ENCODE peak calls at places on chromosomes 2 and 18, in eight cellular contexts. T is WTC11; F is astrocyte of the spinal cord; G is ovary; A is fibroblast of lung; J is AG04450; Z is CD8-positive, alpha-beta T cell; Y is pancreas. C is an unnamed sample.

GRCh38 chr18:12293831-12294230 is 14.2 kb upstream of the TUBB6 start:
- DNase-seq in T (no peak), F (no peak), G (no peak), A (no peak), J (no peak), Z (no peak), Y (no peak), C (no peak)

GRCh38 chr2:234291765-234292204 is 205.1 kb downstream of the ARL4C start:
- DNase-seq in T (no peak), F (peak; percentile 69), G (no peak), A (peak; percentile 84), J (no peak), Z (peak; percentile 73), Y (peak; percentile 62), C (peak; percentile 68)

GRCh38 chr2:241540766-241541561 is 17.6 kb upstream of the BOK start:
- DNase-seq in T (peak; percentile 93), F (peak; percentile 41), G (peak; percentile 31), A (peak; percentile 49), J (no peak), Z (peak; percentile 65), Y (peak; percentile 71), C (peak; percentile 62)

GRCh38 chr18:31591628-31592027 is at the start of gene TTR:
- DNase-seq in T (no peak), F (no peak), G (no peak), A (no peak), J (no peak), Z (no peak), Y (peak; percentile 16), C (no peak)

GRCh38 chr2:195319548-195320415 is 337.2 kb upstream of the SLC39A10 start:
- DNase-seq in T (no peak), F (peak; percentile 34), G (no peak), A (no peak), J (no peak), Z (no peak), Y (no peak), C (no peak)

GRCh38 chr18:25190468-25190867 is 161.5 kb downstream of the ZNF521 start:
- DNase-seq in T (no peak), F (no peak), G (no peak), A (no peak), J (no peak), Z (no peak), Y (no peak), C (no peak)

GRCh38 chr2:118224144-118224887 is 136.0 kb downstream of the INSIG2 start:
- DNase-seq in T (peak; percentile 54), F (peak; percentile 26), G (no peak), A (peak; percentile 12), J (no peak), Z (peak; percentile 66), Y (peak; percentile 22), C (peak; percentile 48)

GRCh38 chr2:18074476-18074875 is 196.0 kb downstream of the KCNS3 start:
- DNase-seq in T (no peak), F (peak; percentile 19), G (no peak), A (no peak), J (no peak), Z (no peak), Y (no peak), C (no peak)

GRCh38 chr2:98561902-98562695 is 46.2 kb downstream of the COA5 start:
- DNase-seq in T (no peak), F (peak; percentile 10), G (no peak), A (peak; percentile 33), J (no peak), Z (no peak), Y (no peak), C (no peak)

GRCh38 chr2:154402138-154402714 is 296.3 kb upstream of the KCNJ3 start:
- DNase-seq in T (no peak), F (peak; percentile 33), G (no peak), A (peak; percentile 65), J (no peak), Z (no peak), Y (no peak), C (no peak)
- TF ChIP-seq CTCF in T (no peak), F (peak; percentile 50), G (no peak), A (peak; percentile 55), J (no peak), Z (peak; percentile 19), Y (no peak), C (no peak)

GRCh38 chr2:219140726-219141125 is 19.9 kb downstream of the NHEJ1 start:
- DNase-seq in T (no peak), F (no peak), G (no peak), A (no peak), J (no peak), Z (no peak), Y (no peak), C (no peak)

DNA sequence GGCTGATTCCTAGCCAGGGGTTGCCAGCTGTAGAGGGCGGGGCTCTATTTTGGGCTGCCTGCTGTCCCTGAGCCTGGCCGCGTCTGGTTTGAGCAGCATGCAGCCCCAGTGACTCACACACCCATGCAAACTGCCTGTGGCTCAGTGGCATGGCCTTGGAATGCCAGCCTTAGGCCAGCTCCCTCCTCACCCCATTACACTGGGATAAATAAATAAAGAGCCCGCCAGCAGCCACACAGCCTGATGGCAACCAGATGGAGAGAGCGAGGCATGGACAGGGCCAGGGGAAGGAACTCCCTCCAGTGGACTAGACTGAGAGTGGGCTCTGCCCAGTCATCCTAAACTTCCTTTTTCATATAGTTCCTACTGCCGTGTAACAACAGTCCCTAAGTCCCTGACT is 18.3 kb downstream of the NHEJ1 start:
- DNase-seq in T (no peak), F (peak; percentile 88), G (no peak), A (peak; percentile 92), J (peak; percentile 32), Z (no peak), Y (peak; percentile 43), C (no peak)
- TF ChIP-seq CTCF in T (no peak), F (peak; percentile 55), G (no peak), A (peak; percentile 66), J (peak; percentile 35), Z (no peak), Y (no peak), C (no peak)

DNA sequence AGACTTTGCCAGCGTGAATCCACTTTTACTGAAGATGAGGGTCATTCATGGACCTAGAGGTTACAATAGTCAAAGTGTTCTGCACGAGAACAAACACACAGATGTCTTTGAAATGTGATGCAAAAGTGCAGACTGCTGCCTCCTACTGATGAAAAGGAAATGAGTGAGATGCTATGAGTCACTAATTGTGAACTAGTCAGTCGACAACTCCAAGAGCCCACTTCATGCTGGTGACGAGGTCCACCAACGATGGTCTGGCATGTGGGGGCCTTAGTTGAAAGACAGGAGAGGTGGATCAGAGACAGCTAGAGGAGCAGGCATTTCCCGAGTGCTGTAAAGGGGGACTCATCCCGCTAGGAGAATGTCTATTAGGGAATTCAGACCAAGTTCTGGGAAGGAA is 17.1 kb upstream of the ZNF236 start:
- DNase-seq in T (no peak), F (peak; percentile 39), G (no peak), A (no peak), J (no peak), Z (no peak), Y (no peak), C (no peak)
- TF ChIP-seq CTCF in T (no peak), F (no peak), G (no peak), A (peak; percentile 30), J (no peak), Z (no peak), Y (no peak), C (no peak)

DNA sequence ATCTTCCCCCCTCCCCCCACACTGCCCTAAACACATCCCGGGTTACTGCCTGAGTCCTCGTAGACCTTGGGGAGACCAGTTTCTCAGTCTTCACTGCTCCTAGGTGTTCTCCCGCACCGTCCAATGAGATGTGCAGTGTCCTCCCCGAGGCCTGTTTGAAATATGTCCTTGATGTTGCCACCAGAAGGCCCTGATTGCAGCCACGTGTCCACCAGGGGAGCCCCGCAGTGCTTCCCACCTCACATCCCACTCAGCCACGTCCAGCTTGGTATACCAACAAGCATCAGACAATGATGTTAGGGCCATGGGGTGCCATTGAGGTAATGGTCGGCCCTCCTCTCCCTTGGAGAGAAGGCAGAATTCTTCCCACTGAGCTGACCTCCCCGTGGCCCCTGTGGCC is 38.7 kb downstream of the TCF7L1 start:
- DNase-seq in T (no peak), F (no peak), G (no peak), A (no peak), J (no peak), Z (no peak), Y (no peak), C (no peak)
- TF ChIP-seq CTCF in T (no peak), F (no peak), G (no peak), A (no peak), J (no peak), Z (no peak), Y (no peak), C (no peak)

DNA sequence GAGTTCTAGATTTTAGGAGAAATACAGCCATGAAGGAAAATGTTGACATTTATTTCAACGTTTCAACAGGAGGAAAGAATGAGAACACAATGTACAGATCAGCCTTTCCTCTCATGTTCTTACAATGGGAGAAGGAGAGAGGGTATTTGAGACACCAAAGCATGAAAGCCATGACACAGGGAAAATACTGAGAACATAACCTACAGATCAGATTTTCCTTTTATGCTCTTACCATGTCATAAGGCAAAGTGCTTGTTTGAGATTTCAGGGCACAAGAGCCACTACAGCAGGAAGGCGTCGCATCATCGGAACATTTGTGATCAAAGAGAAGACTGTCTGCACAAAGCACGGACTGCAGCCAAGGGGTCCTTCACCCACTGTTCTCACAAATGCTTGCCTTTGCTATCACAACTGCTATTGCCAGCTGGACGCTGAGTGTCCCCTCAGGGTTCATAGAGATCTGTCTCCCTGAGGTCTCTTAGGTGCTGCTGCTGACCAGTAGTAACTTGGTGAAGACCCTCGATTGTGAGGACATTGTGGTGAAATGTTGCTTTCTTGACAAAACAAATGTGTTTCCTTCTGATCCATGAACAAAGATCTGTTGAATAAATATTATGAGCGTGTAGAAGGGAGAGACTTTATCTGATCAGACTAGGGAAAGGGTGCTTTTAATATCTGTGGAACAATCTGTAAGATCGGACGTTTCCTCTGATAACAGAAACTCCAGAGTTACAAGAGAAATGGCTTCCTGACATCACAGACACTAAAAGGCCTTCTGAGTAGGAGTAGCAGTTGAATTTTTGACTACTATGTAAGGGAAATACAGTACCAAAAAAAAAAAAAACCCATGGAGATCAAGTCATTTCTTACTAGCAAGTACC is 6.4 kb upstream of the IL1RL1 start:
- DNase-seq in T (no peak), F (no peak), G (no peak), A (no peak), J (no peak), Z (no peak), Y (no peak), C (no peak)
- TF ChIP-seq CTCF in T (no peak), F (no peak), G (no peak), A (no peak), J (no peak), Z (no peak), Y (no peak), C (no peak)

DNA sequence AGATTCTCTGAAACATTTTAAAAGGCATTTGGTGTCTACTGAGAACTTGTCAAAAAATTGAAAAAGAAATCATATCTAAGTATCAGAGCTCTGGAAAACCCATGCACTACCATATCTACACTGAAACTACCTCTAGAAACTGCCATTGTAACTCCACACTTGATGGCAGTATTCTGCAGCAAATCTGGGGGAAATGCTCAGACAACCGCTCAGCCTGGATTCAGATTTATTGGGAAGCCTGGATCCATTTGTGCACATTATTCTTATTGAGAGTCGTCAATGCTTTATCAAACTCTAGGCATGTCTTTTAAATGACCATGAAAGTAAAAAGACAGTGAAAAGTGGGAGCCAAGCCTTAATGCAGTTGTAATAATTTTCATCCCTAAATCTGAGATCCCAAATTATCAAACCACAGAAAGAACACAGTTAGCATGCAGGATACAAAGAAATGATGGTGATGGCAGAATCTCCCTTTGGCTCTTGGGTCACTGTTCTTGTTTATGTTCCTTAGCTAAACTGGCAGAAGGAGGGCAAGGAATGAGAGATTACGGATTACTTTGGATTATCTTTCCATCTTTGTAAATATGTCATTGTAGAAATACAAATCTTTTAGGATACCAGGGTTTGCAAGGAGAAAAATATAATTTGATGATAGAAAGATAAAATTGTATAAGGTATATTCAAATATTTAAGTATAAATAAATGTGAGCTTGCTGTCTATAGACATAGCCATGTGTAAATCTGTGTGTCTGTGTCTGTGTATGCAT is 512.1 kb upstream of the SYT4 start:
- DNase-seq in T (no peak), F (peak; percentile 45), G (no peak), A (peak; percentile 73), J (no peak), Z (no peak), Y (no peak), C (no peak)
- TF ChIP-seq CTCF in T (no peak), F (peak; percentile 46), G (no peak), A (peak; percentile 57), J (peak; percentile 33), Z (no peak), Y (no peak), C (no peak)